ENCODE peak calls at places on chromosomes 13 and 19, in nine cellular contexts. One of them, this sample, is unnamed.

GRCh38 chr13:33352023-33352422 is 66.5 kb upstream of the STARD13 start:
- DNase-seq in left lung: no peak
- DNase-seq in RWPE1: no peak
- DNase-seq in HFFc6: no peak
- DNase-seq in cardiac fibroblast: no peak
- DNase-seq in heart left ventricle: no peak
- DNase-seq in lower lobe of right lung: no peak
- DNase-seq in astrocyte of the spinal cord: no peak
- DNase-seq in stomach: no peak
- DNase-seq in this sample: no peak

GRCh38 chr13:113857531-113858195 is 6.2 kb downstream of the GAS6 start:
- DNase-seq in cardiac fibroblast: no peak
- DNase-seq in HFFc6: no peak
- DNase-seq in left lung: no peak
- DNase-seq in stomach: peak
- DNase-seq in RWPE1: no peak
- DNase-seq in heart left ventricle: no peak
- DNase-seq in lower lobe of right lung: peak
- DNase-seq in astrocyte of the spinal cord: no peak
- DNase-seq in this sample: no peak

GRCh38 chr13:47289578-47289977 is 392.7 kb upstream of the HTR2A start:
- DNase-seq in stomach: no peak
- DNase-seq in left lung: no peak
- DNase-seq in RWPE1: peak
- DNase-seq in heart left ventricle: no peak
- DNase-seq in HFFc6: no peak
- DNase-seq in lower lobe of right lung: no peak
- DNase-seq in astrocyte of the spinal cord: no peak
- DNase-seq in cardiac fibroblast: no peak
- DNase-seq in this sample: no peak

GRCh38 chr13:71774863-71775262 is 92.1 kb downstream of the DACH1 start:
- DNase-seq in left lung: no peak
- DNase-seq in astrocyte of the spinal cord: no peak
- DNase-seq in RWPE1: no peak
- DNase-seq in stomach: no peak
- DNase-seq in HFFc6: no peak
- DNase-seq in cardiac fibroblast: no peak
- DNase-seq in heart left ventricle: no peak
- DNase-seq in lower lobe of right lung: no peak
- DNase-seq in this sample: no peak

GRCh38 chr13:48892311-48892710 is 83.4 kb upstream of the FNDC3A start:
- DNase-seq in RWPE1: peak
- DNase-seq in astrocyte of the spinal cord: peak
- DNase-seq in stomach: no peak
- DNase-seq in heart left ventricle: no peak
- DNase-seq in cardiac fibroblast: peak
- DNase-seq in left lung: no peak
- DNase-seq in HFFc6: peak
- DNase-seq in lower lobe of right lung: no peak
- DNase-seq in this sample: peak

GRCh38 chr19:9878511-9879196 is 43.5 kb downstream of the PIN1 start:
- DNase-seq in cardiac fibroblast: peak
- DNase-seq in left lung: no peak
- DNase-seq in lower lobe of right lung: no peak
- DNase-seq in HFFc6: no peak
- DNase-seq in RWPE1: no peak
- DNase-seq in stomach: no peak
- DNase-seq in heart left ventricle: no peak
- DNase-seq in astrocyte of the spinal cord: no peak
- DNase-seq in this sample: no peak

GRCh38 chr13:36680918-36681317 is 7.1 kb downstream of the SERTM1 start:
- DNase-seq in lower lobe of right lung: no peak
- DNase-seq in astrocyte of the spinal cord: peak
- DNase-seq in stomach: no peak
- DNase-seq in left lung: no peak
- DNase-seq in cardiac fibroblast: no peak
- DNase-seq in HFFc6: no peak
- DNase-seq in heart left ventricle: no peak
- DNase-seq in RWPE1: no peak
- DNase-seq in this sample: no peak

GRCh38 chr13:106382569-106382968 is 152.9 kb downstream of the EFNB2 start:
- DNase-seq in stomach: no peak
- DNase-seq in cardiac fibroblast: no peak
- DNase-seq in RWPE1: no peak
- DNase-seq in heart left ventricle: no peak
- DNase-seq in left lung: no peak
- DNase-seq in astrocyte of the spinal cord: no peak
- DNase-seq in lower lobe of right lung: no peak
- DNase-seq in HFFc6: no peak
- DNase-seq in this sample: no peak

GRCh38 chr19:41362143-41362847 is 1.7 kb downstream of the B9D2 start:
- DNase-seq in astrocyte of the spinal cord: no peak
- DNase-seq in HFFc6: no peak
- DNase-seq in heart left ventricle: no peak
- DNase-seq in RWPE1: no peak
- DNase-seq in cardiac fibroblast: no peak
- DNase-seq in stomach: no peak
- DNase-seq in left lung: no peak
- DNase-seq in lower lobe of right lung: no peak
- DNase-seq in this sample: no peak

GRCh38 chr19:54684537-54684936 is 21.8 kb downstream of the LILRB4 start:
- DNase-seq in lower lobe of right lung: no peak
- DNase-seq in left lung: no peak
- DNase-seq in stomach: no peak
- DNase-seq in HFFc6: peak
- DNase-seq in heart left ventricle: no peak
- DNase-seq in astrocyte of the spinal cord: no peak
- DNase-seq in cardiac fibroblast: no peak
- DNase-seq in RWPE1: peak
- DNase-seq in this sample: peak

GRCh38 chr19:53389591-53390377 is 5.2 kb upstream of the ZNF765 start:
- DNase-seq in left lung: no peak
- DNase-seq in RWPE1: no peak
- DNase-seq in astrocyte of the spinal cord: no peak
- DNase-seq in cardiac fibroblast: no peak
- DNase-seq in stomach: no peak
- DNase-seq in HFFc6: no peak
- DNase-seq in heart left ventricle: no peak
- DNase-seq in lower lobe of right lung: no peak
- DNase-seq in this sample: no peak

GRCh38 chr19:4345656-4346383 is 2.5 kb downstream of the MPND start:
- DNase-seq in astrocyte of the spinal cord: no peak
- DNase-seq in RWPE1: no peak
- DNase-seq in left lung: no peak
- DNase-seq in HFFc6: no peak
- DNase-seq in lower lobe of right lung: no peak
- DNase-seq in heart left ventricle: no peak
- DNase-seq in cardiac fibroblast: no peak
- DNase-seq in stomach: peak
- DNase-seq in this sample: no peak

GRCh38 chr13:107447591-107447990 is 767.7 kb downstream of the LIG4 start:
- DNase-seq in RWPE1: no peak
- DNase-seq in HFFc6: no peak
- DNase-seq in left lung: no peak
- DNase-seq in heart left ventricle: no peak
- DNase-seq in astrocyte of the spinal cord: no peak
- DNase-seq in cardiac fibroblast: no peak
- DNase-seq in lower lobe of right lung: no peak
- DNase-seq in stomach: no peak
- DNase-seq in this sample: no peak

GRCh38 chr19:32181356-32181920 is 164.0 kb upstream of the ZNF507 start:
- DNase-seq in left lung: no peak
- DNase-seq in astrocyte of the spinal cord: no peak
- DNase-seq in HFFc6: no peak
- DNase-seq in cardiac fibroblast: no peak
- DNase-seq in heart left ventricle: no peak
- DNase-seq in RWPE1: no peak
- DNase-seq in lower lobe of right lung: no peak
- DNase-seq in stomach: no peak
- DNase-seq in this sample: no peak

GRCh38 chr13:43669101-43669500 is 117.7 kb downstream of the ENOX1 start:
- DNase-seq in heart left ventricle: no peak
- DNase-seq in stomach: no peak
- DNase-seq in HFFc6: no peak
- DNase-seq in left lung: no peak
- DNase-seq in RWPE1: no peak
- DNase-seq in astrocyte of the spinal cord: no peak
- DNase-seq in lower lobe of right lung: no peak
- DNase-seq in cardiac fibroblast: no peak
- DNase-seq in this sample: no peak

GRCh38 chr13:37074703-37075102 is 15.2 kb upstream of the SUPT20H start:
- DNase-seq in stomach: no peak
- DNase-seq in RWPE1: peak
- DNase-seq in heart left ventricle: no peak
- DNase-seq in left lung: no peak
- DNase-seq in astrocyte of the spinal cord: peak
- DNase-seq in cardiac fibroblast: peak
- DNase-seq in lower lobe of right lung: no peak
- DNase-seq in HFFc6: peak
- DNase-seq in this sample: peak

GRCh38 chr13:26509491-26509890 is 48.0 kb upstream of the WASF3 start:
- DNase-seq in HFFc6: no peak
- DNase-seq in stomach: no peak
- DNase-seq in RWPE1: no peak
- DNase-seq in cardiac fibroblast: no peak
- DNase-seq in lower lobe of right lung: no peak
- DNase-seq in heart left ventricle: no peak
- DNase-seq in left lung: no peak
- DNase-seq in astrocyte of the spinal cord: no peak
- DNase-seq in this sample: no peak
- TF ChIP-seq CTCF in HFFc6: no peak
- TF ChIP-seq CTCF in stomach: no peak
- TF ChIP-seq CTCF in RWPE1: no peak
- TF ChIP-seq CTCF in cardiac fibroblast: no peak
- TF ChIP-seq CTCF in lower lobe of right lung: no peak
- TF ChIP-seq CTCF in heart left ventricle: no peak
- TF ChIP-seq CTCF in left lung: no peak
- TF ChIP-seq CTCF in astrocyte of the spinal cord: no peak
- TF ChIP-seq CTCF in this sample: no peak

GRCh38 chr19:14554382-14554812 is 17.5 kb downstream of the NDUFB7 start:
- DNase-seq in stomach: no peak
- DNase-seq in astrocyte of the spinal cord: no peak
- DNase-seq in cardiac fibroblast: no peak
- DNase-seq in lower lobe of right lung: no peak
- DNase-seq in left lung: no peak
- DNase-seq in heart left ventricle: no peak
- DNase-seq in HFFc6: no peak
- DNase-seq in RWPE1: no peak
- DNase-seq in this sample: peak
- TF ChIP-seq CTCF in stomach: no peak
- TF ChIP-seq CTCF in astrocyte of the spinal cord: no peak
- TF ChIP-seq CTCF in cardiac fibroblast: no peak
- TF ChIP-seq CTCF in lower lobe of right lung: no peak
- TF ChIP-seq CTCF in left lung: no peak
- TF ChIP-seq CTCF in heart left ventricle: no peak
- TF ChIP-seq CTCF in HFFc6: peak
- TF ChIP-seq CTCF in RWPE1: peak
- TF ChIP-seq CTCF in this sample: peak

DNA sequence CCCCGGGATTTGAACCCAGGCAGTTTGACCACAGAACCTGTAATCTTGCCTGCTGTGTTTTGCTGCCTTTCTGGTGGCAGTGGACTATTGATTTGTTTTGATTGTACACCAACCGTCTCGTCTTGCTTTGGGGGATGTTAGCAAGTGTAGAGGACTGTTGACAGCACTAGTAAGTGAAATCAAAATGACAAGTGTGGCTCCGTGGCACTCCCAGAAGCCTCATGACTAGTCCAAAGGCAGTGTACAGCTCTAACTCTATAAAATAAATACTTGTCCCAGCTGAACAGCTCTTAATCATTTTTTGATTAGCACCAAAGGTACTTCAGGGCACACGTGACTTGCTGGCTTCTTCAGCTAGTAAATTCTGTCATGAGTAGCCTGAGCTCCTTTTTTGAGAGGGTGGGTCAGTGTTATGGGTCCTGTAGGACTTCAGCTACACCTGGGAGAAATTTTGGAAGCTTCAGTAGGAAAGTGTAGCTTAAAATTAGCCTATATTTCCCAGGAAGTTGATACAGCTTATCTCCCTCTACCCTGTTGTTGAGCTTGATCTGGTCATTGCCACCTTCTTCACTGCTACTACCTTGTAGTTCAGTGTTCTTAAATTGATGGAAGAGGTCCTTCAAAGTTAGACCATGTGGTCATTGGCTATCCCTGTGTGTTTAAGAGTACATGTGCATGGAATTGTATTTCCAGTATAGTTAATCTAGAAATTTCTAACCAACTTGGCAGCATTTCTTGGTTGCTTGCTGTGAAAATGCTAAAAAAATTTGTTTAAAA is 15.1 kb downstream of the TM9SF2 start:
- DNase-seq in lower lobe of right lung: peak
- DNase-seq in left lung: peak
- DNase-seq in HFFc6: no peak
- DNase-seq in heart left ventricle: no peak
- DNase-seq in astrocyte of the spinal cord: no peak
- DNase-seq in stomach: no peak
- DNase-seq in cardiac fibroblast: no peak
- DNase-seq in RWPE1: no peak
- DNase-seq in this sample: no peak
- TF ChIP-seq CTCF in lower lobe of right lung: no peak
- TF ChIP-seq CTCF in left lung: no peak
- TF ChIP-seq CTCF in HFFc6: no peak
- TF ChIP-seq CTCF in heart left ventricle: no peak
- TF ChIP-seq CTCF in astrocyte of the spinal cord: no peak
- TF ChIP-seq CTCF in stomach: no peak
- TF ChIP-seq CTCF in cardiac fibroblast: no peak
- TF ChIP-seq CTCF in RWPE1: no peak
- TF ChIP-seq CTCF in this sample: no peak

GRCh38 chr13:20137875-20138274 is 23.0 kb downstream of the GJA3 start:
- DNase-seq in stomach: no peak
- DNase-seq in lower lobe of right lung: no peak
- DNase-seq in cardiac fibroblast: no peak
- DNase-seq in RWPE1: no peak
- DNase-seq in astrocyte of the spinal cord: no peak
- DNase-seq in HFFc6: no peak
- DNase-seq in heart left ventricle: no peak
- DNase-seq in left lung: no peak
- DNase-seq in this sample: no peak

GRCh38 chr13:20140487-20140886 is 20.4 kb downstream of the GJA3 start:
- DNase-seq in RWPE1: no peak
- DNase-seq in cardiac fibroblast: no peak
- DNase-seq in stomach: no peak
- DNase-seq in lower lobe of right lung: no peak
- DNase-seq in HFFc6: no peak
- DNase-seq in astrocyte of the spinal cord: no peak
- DNase-seq in heart left ventricle: no peak
- DNase-seq in left lung: no peak
- DNase-seq in this sample: no peak

GRCh38 chr13:20141238-20142018 is 19.4 kb downstream of the GJA3 start:
- DNase-seq in lower lobe of right lung: no peak
- DNase-seq in HFFc6: no peak
- DNase-seq in heart left ventricle: peak
- DNase-seq in left lung: no peak
- DNase-seq in stomach: no peak
- DNase-seq in cardiac fibroblast: peak
- DNase-seq in astrocyte of the spinal cord: no peak
- DNase-seq in RWPE1: no peak
- DNase-seq in this sample: no peak

GRCh38 chr13:20134732-20135131 is 26.1 kb downstream of the GJA3 start:
- DNase-seq in RWPE1: no peak
- DNase-seq in HFFc6: no peak
- DNase-seq in astrocyte of the spinal cord: no peak
- DNase-seq in heart left ventricle: no peak
- DNase-seq in stomach: no peak
- DNase-seq in left lung: no peak
- DNase-seq in cardiac fibroblast: no peak
- DNase-seq in lower lobe of right lung: no peak
- DNase-seq in this sample: no peak

GRCh38 chr13:20136781-20137703 is 23.8 kb downstream of the GJA3 start:
- DNase-seq in cardiac fibroblast: no peak
- DNase-seq in lower lobe of right lung: no peak
- DNase-seq in RWPE1: no peak
- DNase-seq in astrocyte of the spinal cord: no peak
- DNase-seq in left lung: no peak
- DNase-seq in HFFc6: no peak
- DNase-seq in stomach: peak
- DNase-seq in heart left ventricle: no peak
- DNase-seq in this sample: no peak
- TF ChIP-seq CTCF in cardiac fibroblast: peak
- TF ChIP-seq CTCF in lower lobe of right lung: peak
- TF ChIP-seq CTCF in RWPE1: peak
- TF ChIP-seq CTCF in astrocyte of the spinal cord: peak
- TF ChIP-seq CTCF in left lung: peak
- TF ChIP-seq CTCF in HFFc6: peak
- TF ChIP-seq CTCF in stomach: no peak
- TF ChIP-seq CTCF in heart left ventricle: no peak
- TF ChIP-seq CTCF in this sample: no peak